ENCODE peak calls at places on chromosomes 12 and 14, in four cellular contexts. F, Z, C and E are unnamed samples.

GRCh38 chr14:99325591-99325990 is 53.6 kb upstream of the BCL11B start:
- DNase-seq in F (no peak), Z (no peak), C (no peak), E (no peak)

GRCh38 chr14:72781476-72782181 is 112.3 kb downstream of the DPF3 start:
- DNase-seq in F (no peak), Z (no peak), C (no peak), E (peak; percentile 76)

GRCh38 chr12:232731-233614 is 19.0 kb upstream of the SLC6A12 start:
- DNase-seq in F (no peak), Z (no peak), C (peak; percentile 17), E (no peak)

GRCh38 chr14:53953002-53953827 is 3.4 kb downstream of the BMP4 start:
- DNase-seq in F (no peak), Z (peak; percentile 87), C (peak; percentile 69), E (peak; percentile 49)

GRCh38 chr14:60509438-60510253 is 700 bp downstream of the SIX6 start:
- DNase-seq in F (no peak), Z (no peak), C (no peak), E (no peak)

GRCh38 chr12:76030378-76031080 is 1.0 kb downstream of the PHLDA1 start:
- DNase-seq in F (no peak), Z (peak; percentile 61), C (peak; percentile 41), E (peak; percentile 30)

GRCh38 chr12:110012137-110012536 is 12.9 kb downstream of the ANKRD13A start:
- DNase-seq in F (no peak), Z (peak; percentile 65), C (no peak), E (no peak)

GRCh38 chr14:89264196-89264800 is 152.7 kb downstream of the FOXN3 start:
- DNase-seq in F (no peak), Z (no peak), C (no peak), E (no peak)

GRCh38 chr12:115303751-115304309 is 619.9 kb upstream of the TBX3 start:
- DNase-seq in F (no peak), Z (no peak), C (no peak), E (no peak)

GRCh38 chr12:105843989-105844768 is 294.6 kb downstream of the NUAK1 start:
- DNase-seq in F (no peak), Z (no peak), C (no peak), E (no peak)

GRCh38 chr14:26808407-26808806 is 210.6 kb upstream of the NOVA1 start:
- DNase-seq in F (no peak), Z (no peak), C (no peak), E (no peak)

GRCh38 chr12:124152733-124153132 is 142.2 kb upstream of the RFLNA start:
- DNase-seq in F (no peak), Z (no peak), C (no peak), E (no peak)

GRCh38 chr14:80491131-80491530 is 279.8 kb upstream of the DIO2 start:
- DNase-seq in F (peak; percentile 16), Z (no peak), C (no peak), E (peak; percentile 22)

GRCh38 chr14:77307099-77307496 is 13.6 kb downstream of the POMT2 start:
- DNase-seq in F (no peak), Z (no peak), C (no peak), E (no peak)

GRCh38 chr14:73789996-73790581 is 61.5 kb upstream of the PTGR2 start:
- DNase-seq in F (no peak), Z (peak; percentile 51), C (no peak), E (peak; percentile 93)

GRCh38 chr12:46518729-46519128 is 146.2 kb upstream of the SLC38A2 start:
- DNase-seq in F (no peak), Z (no peak), C (no peak), E (no peak)

GRCh38 chr14:67447033-67447381 is 35.0 kb upstream of the PLEK2 start:
- DNase-seq in F (no peak), Z (no peak), C (no peak), E (no peak)

GRCh38 chr12:104638218-104638617 is 181.5 kb downstream of the CHST11 start:
- DNase-seq in F (no peak), Z (no peak), C (no peak), E (no peak)

GRCh38 chr12:106080111-106080732 is 58.5 kb downstream of the NUAK1 start:
- DNase-seq in F (no peak), Z (no peak), C (no peak), E (peak; percentile 71)

GRCh38 chr12:51914034-51914923 is 7.0 kb downstream of the ACVRL1 start:
- DNase-seq in F (no peak), Z (no peak), C (no peak), E (no peak)

GRCh38 chr14:100621806-100622205 is 34.6 kb upstream of the BEGAIN start:
- DNase-seq in F (no peak), Z (peak; percentile 26), C (no peak), E (no peak)

GRCh38 chr12:52372216-52373154 is 5.2 kb upstream of the KRT85 start:
- DNase-seq in F (peak; percentile 47), Z (peak; percentile 76), C (peak; percentile 88), E (peak; percentile 82)

GRCh38 chr14:71555654-71556559 is 376.3 kb upstream of the RGS6 start:
- DNase-seq in F (no peak), Z (no peak), C (no peak), E (no peak)

GRCh38 chr14:77882098-77882497 is 82.2 kb downstream of the ADCK1 start:
- DNase-seq in F (no peak), Z (no peak), C (no peak), E (no peak)

GRCh38 chr12:46219892-46220655 is 48.8 kb downstream of the SLC38A1 start:
- DNase-seq in F (no peak), Z (no peak), C (no peak), E (peak; percentile 57)

GRCh38 chr12:76666272-76666845 is 97.6 kb upstream of the ZDHHC17 start:
- DNase-seq in F (no peak), Z (no peak), C (no peak), E (no peak)

GRCh38 chr12:116559080-116559329 is 176 bp upstream of the MAP1LC3B2 start:
- DNase-seq in F (no peak), Z (no peak), C (no peak), E (no peak)
- H3K4me3 ChIP-seq in F (no peak overlapping the region), Z (no peak overlapping the region), C (peak overlapping the region; percentile 20), E (no peak overlapping the region)

DNA sequence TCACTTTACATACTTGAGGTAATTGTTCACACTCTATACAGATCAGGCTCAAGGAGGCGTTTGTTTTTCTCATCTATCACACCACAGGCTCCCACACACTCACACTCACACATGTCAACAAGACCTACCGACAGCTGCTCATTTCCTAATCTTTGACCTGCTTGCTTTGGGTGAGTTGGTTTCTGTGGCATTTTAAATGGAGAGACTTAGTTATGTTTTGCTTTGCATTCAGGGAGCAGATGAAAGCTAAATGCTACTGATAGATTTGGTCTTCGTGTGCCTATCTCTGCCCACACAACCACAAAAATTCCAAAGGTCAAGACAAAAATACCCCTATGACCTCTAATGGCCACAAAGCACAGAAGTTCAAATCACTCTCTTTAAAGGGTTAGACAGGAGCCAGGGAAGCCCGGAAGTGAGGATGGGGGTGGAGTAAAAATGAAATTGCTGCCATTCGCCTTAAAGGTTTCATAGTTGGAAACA is 203.5 kb upstream of the G2E3 start:
- DNase-seq in F (no peak), Z (no peak), C (no peak), E (no peak)
- H3K27ac ChIP-seq in F (no peak overlapping the region), Z (no peak overlapping the region), C (no peak overlapping the region), E (no peak overlapping the region)

GRCh38 chr12:121802485-121802842 is 1.3 kb upstream of the SETD1B start:
- DNase-seq in F (no peak), Z (no peak), C (no peak), E (no peak)

GRCh38 chr12:121802843-121803698 is 738 bp upstream of the SETD1B start:
- DNase-seq in F (no peak), Z (peak; percentile 92), C (peak; percentile 90), E (peak; percentile 92)

GRCh38 chr12:121805171-121805687 is 1.4 kb downstream of the SETD1B start:
- DNase-seq in F (no peak), Z (peak; percentile 40), C (no peak), E (no peak)

GRCh38 chr12:121804417-121805111 is 755 bp downstream of the SETD1B start:
- DNase-seq in F (no peak), Z (peak; percentile 40), C (no peak), E (no peak)

GRCh38 chr12:121803861-121804416 is at the start of gene SETD1B:
- DNase-seq in F (no peak), Z (peak; percentile 78), C (peak; percentile 64), E (no peak)
- H3K27me3 ChIP-seq in F (no peaks in the 10 kb centered on the region), Z (no peaks in the 10 kb centered on the region), C (no peaks in the 10 kb centered on the region), E (no peaks in the 10 kb centered on the region)

GRCh38 chr14:106578479-106578878 is 1052.1 kb downstream of the TMEM121 start:
- DNase-seq in F (no peak), Z (no peak), C (no peak), E (no peak)

GRCh38 chr14:106579084-106579483 is 1052.7 kb downstream of the TMEM121 start:
- DNase-seq in F (no peak), Z (no peak), C (no peak), E (no peak)
- H3K4me3 ChIP-seq in F (no peak overlapping the region), Z (no peak overlapping the region), C (no peak overlapping the region), E (no peak overlapping the region)

DNA sequence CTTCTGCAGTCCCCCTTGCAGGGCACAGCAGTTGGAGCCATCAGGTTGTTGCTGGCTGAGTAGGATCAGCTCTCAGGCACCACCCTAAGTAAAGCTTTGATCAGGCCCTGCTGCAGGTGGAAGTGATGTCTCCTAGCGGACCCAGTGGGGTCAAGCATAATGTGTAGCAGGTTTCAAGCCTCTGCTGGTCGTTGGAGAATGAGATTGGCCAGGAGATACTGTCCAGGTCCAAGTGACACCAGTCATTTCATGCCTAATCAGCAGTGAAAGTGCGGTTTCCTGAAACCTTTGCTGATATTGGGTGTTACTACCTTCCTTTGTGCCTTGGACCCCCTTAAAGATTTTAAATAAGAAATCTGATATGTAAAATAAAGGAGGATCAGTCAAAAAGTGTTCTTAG is 72.6 kb downstream of the SUSD6 start:
- DNase-seq in F (no peak), Z (no peak), C (no peak), E (no peak)
- H3K27ac ChIP-seq in F (no peak overlapping the region), Z (no peak overlapping the region), C (peak overlapping the region; percentile 68), E (no peak overlapping the region)

DNA sequence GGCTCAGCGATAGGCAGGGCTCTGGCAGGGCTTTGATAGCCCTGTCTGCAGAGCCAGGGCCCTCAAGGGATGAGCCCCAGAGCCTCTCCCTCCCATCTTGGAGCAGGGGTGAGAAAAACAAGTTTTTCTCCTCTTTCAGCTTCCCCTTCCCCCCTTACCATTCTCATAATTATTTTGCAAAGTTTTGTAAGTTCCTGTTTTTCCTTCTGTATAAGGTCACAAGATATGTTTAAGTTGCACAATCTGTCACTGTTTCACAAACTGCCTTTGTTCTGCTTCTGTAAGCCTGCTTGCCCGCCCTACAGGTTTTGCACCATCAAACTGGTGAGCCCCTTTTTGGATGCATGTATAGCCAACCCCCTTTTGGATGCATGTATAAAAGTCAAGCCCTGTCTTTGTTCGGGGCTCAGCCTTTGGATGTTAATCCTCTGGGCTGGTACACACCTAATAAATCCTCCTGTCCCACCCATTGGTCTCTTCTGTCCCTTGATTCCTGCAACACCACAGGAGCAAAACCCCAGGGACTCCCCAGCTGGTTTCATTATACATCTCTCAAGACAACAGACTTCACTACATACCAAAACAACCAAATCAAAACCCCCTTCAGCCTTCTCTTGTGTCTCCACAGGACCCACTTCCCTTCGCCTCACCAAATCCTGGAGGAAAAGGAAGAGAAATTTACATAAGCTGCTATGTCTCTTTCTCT is 52.5 kb upstream of the RESF1 start:
- DNase-seq in F (no peak), Z (no peak), C (no peak), E (no peak)
- H3K27me3 ChIP-seq in F (no peaks in the 10 kb centered on the region), Z (no peaks in the 10 kb centered on the region), C (no peaks in the 10 kb centered on the region), E (no peaks in the 10 kb centered on the region)